ENCODE peak calls at places on chromosomes 6 and 20, in four cellular contexts. B, J, N and Y are unnamed samples.

GRCh38 chr6:142942805-142943227 is 2.2 kb downstream of the HIVEP2 start:
- DNase-seq in B (peak; percentile 43), J (no peak), N (no peak), Y (no peak)

GRCh38 chr20:24314053-24314452 is 155.4 kb upstream of the SYNDIG1 start:
- DNase-seq in B (no peak), J (no peak), N (no peak), Y (no peak)

GRCh38 chr6:137390264-137390787 is 103.9 kb downstream of the OLIG3 start:
- DNase-seq in B (no peak), J (no peak), N (no peak), Y (no peak)

GRCh38 chr6:6730831-6731230 is 142.3 kb downstream of the LY86 start:
- DNase-seq in B (no peak), J (no peak), N (peak; percentile 95), Y (no peak)

GRCh38 chr6:148617522-148617921 is 129.3 kb upstream of the UST start:
- DNase-seq in B (no peak), J (no peak), N (no peak), Y (no peak)

GRCh38 chr20:36201198-36201597 is 35.1 kb upstream of the AAR2 start:
- DNase-seq in B (no peak), J (no peak), N (no peak), Y (no peak)

GRCh38 chr6:104599821-104600658 is 259.7 kb downstream of the HACE1 start:
- DNase-seq in B (no peak), J (no peak), N (no peak), Y (no peak)

GRCh38 chr20:44594730-44595129 is 12.4 kb downstream of the PKIG start:
- DNase-seq in B (no peak), J (no peak), N (peak; percentile 66), Y (no peak)

GRCh38 chr6:32894085-32895005 is 40.4 kb downstream of the PSMB9 start:
- DNase-seq in B (peak; percentile 92), J (peak; percentile 95), N (peak; percentile 95), Y (peak; percentile 94)

GRCh38 chr20:25009218-25010145 is 16.9 kb upstream of the APMAP start:
- DNase-seq in B (no peak), J (no peak), N (peak; percentile 29), Y (no peak)

GRCh38 chr6:9138856-9139426 is 703.6 kb upstream of the SLC35B3 start:
- DNase-seq in B (no peak), J (no peak), N (no peak), Y (no peak)

GRCh38 chr20:50379049-50379990 is 130.9 kb upstream of the PTPN1 start:
- DNase-seq in B (no peak), J (no peak), N (peak; percentile 98), Y (peak; percentile 94)

GRCh38 chr6:15473741-15474161 is 189.1 kb downstream of the DTNBP1 start:
- DNase-seq in B (no peak), J (no peak), N (no peak), Y (no peak)
- H3K27ac ChIP-seq in B (no peak overlapping the region), J (no peak overlapping the region), N (peak overlapping the region; percentile 79), Y (no peak overlapping the region)

GRCh38 chr20:58678806-58679205 is 13.8 kb upstream of the NPEPL1 start:
- DNase-seq in B (no peak), J (no peak), N (no peak), Y (no peak)
- H3K36me3 ChIP-seq in B (no peaks in the 10 kb centered on the region), J (peaks cover 11% of the 10 kb centered on the region), N (peaks cover 60% of the 10 kb centered on the region), Y (peaks cover 12% of the 10 kb centered on the region)

DNA sequence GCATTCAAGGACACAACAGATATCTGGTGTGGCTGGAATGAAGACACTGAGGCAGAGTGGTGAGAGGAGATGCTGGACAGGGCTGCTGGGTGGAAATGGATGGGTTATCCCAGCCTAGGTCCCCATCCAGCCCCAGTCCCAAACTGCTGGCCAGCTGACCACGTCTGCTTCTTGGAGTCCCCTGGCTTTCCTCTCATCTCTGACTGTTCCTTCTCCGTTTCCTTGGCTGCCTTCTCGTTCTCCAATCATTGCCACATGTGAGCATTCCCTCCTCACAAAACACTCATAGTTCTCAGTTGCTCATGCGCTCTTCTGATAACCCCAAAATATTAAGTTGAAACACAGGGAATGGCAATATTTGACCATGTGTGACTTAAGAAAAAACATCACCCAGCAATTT is 31.5 kb downstream of the MAFB start:
- DNase-seq in B (no peak), J (no peak), N (no peak), Y (no peak)
- TF ChIP-seq CTCF in B (no peak), J (no peak), N (no peak), Y (no peak)

GRCh38 chr6:13420269-13420668 is 67.1 kb downstream of the GFOD1 start:
- DNase-seq in B (no peak), J (no peak), N (no peak), Y (no peak)
- H3K27ac ChIP-seq in B (no peak overlapping the region), J (peak overlapping the region; percentile 99), N (peak overlapping the region; percentile 24), Y (no peak overlapping the region)

GRCh38 chr6:159680104-159680503 is 12.9 kb downstream of the SOD2 start:
- DNase-seq in B (no peak), J (no peak), N (no peak), Y (no peak)
- H3K36me3 ChIP-seq in B (peaks cover 3% of the 10 kb centered on the region), J (peaks cover 15% of the 10 kb centered on the region), N (peaks cover 77% of the 10 kb centered on the region), Y (peaks cover 19% of the 10 kb centered on the region)

GRCh38 chr6:48447251-48447650 is 336.3 kb upstream of the PTCHD4 start:
- DNase-seq in B (no peak), J (no peak), N (no peak), Y (no peak)

DNA sequence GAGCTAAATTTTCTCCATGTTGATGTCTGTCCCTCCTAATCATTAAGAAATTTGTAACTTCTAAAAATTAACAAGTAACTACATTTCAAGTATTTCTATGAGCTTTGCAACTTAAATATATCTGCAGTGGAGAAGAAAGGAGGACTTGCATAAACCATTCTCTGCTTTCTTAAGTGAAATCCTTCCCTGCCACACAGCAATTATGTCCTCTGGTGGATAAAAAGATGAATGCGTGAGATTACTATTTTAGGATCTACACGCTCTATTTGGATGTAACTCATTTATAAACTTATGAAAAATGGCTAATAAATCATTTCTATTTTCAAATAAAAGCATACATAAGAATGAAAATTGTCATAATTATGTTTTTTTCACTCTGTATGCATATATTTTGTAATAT is 338.0 kb upstream of the PTCHD4 start:
- DNase-seq in B (no peak), J (peak; percentile 21), N (no peak), Y (no peak)
- TF ChIP-seq CTCF in B (no peak), J (peak; percentile 35), N (no peak), Y (no peak)